ENCODE peak calls at places on chromosomes 16 and 17, in six cellular contexts. G is IMR-90; U is WERI-Rb-1; C is CD4-positive, alpha-beta memory T cell; I is lower lobe of right lung; Y is heart right ventricle. B is an unnamed sample. For H3K36me3, the result is how much of the 10 kb centered on the place peaks cover.

GRCh38 chr17:43599835-43600234 is 53.7 kb upstream of the ETV4 start:
- DNase-seq in I (no peak), C (no peak), Y (no peak), U (no peak), G (peak), B (no peak)

GRCh38 chr17:80021600-80021999 is 14.1 kb downstream of the TBC1D16 start:
- DNase-seq in I (no peak), Y (no peak), U (no peak), G (no peak), C (no peak), B (no peak)

GRCh38 chr16:4217246-4218131 is 24.4 kb downstream of the SRL start:
- DNase-seq in C (no peak), U (peak), I (no peak), Y (peak), G (peak), B (peak)

GRCh38 chr17:81396722-81397313 is 1.6 kb downstream of the BAHCC1 start:
- DNase-seq in C (peak), I (no peak), Y (no peak), G (no peak), U (peak), B (peak)

GRCh38 chr17:55228683-55229192 is 36.0 kb upstream of the HLF start:
- DNase-seq in C (no peak), Y (no peak), U (no peak), I (no peak), G (no peak), B (no peak)

GRCh38 chr17:18314059-18314730 is 599 bp downstream of the TOP3A start:
- DNase-seq in Y (no peak), I (no peak), U (no peak), C (no peak), G (peak), B (no peak)

GRCh38 chr16:19432429-19432828 is 14.7 kb downstream of the TMC5 start:
- DNase-seq in C (no peak), U (no peak), I (no peak), Y (no peak), G (no peak), B (no peak)

GRCh38 chr16:87723224-87723619 is 42.6 kb downstream of the KLHDC4 start:
- DNase-seq in I (no peak), C (no peak), Y (peak), G (peak), U (peak), B (no peak)

GRCh38 chr17:71975998-71976649 is 144.7 kb upstream of the SOX9 start:
- DNase-seq in G (peak), Y (peak), C (no peak), I (peak), U (no peak), B (peak)

GRCh38 chr17:83203073-83203471 is 123.7 kb downstream of the METRNL start:
- DNase-seq in I (peak), Y (no peak), G (peak), U (no peak), C (no peak), B (no peak)

GRCh38 chr17:63774141-63774981 is at the start of gene DDX42:
- DNase-seq in G (peak), C (no peak), Y (peak), U (peak), I (peak), B (peak)

GRCh38 chr16:83952587-83952939 is 477 bp upstream of the OSGIN1 start:
- DNase-seq in I (no peak), G (no peak), C (no peak), Y (no peak), U (no peak), B (no peak)

GRCh38 chr16:90048347-90048722 is 28.8 kb downstream of the PRDM7 start:
- DNase-seq in G (no peak), Y (no peak), C (no peak), U (no peak), I (no peak), B (no peak)

GRCh38 chr17:41813039-41813680 is 356 bp downstream of the FKBP10 start:
- DNase-seq in I (no peak), G (no peak), Y (no peak), U (no peak), C (no peak), B (no peak)

GRCh38 chr16:4465977-4466779 is 8.2 kb downstream of the NMRAL1 start:
- DNase-seq in Y (peak), G (no peak), C (peak), I (no peak), U (no peak), B (no peak)

GRCh38 chr17:52233176-52233575 is 74.7 kb upstream of the CA10 start:
- DNase-seq in C (no peak), I (no peak), G (no peak), U (no peak), Y (no peak), B (no peak)

GRCh38 chr16:89981414-89981813 is 32.9 kb downstream of the DEF8 start:
- DNase-seq in I (no peak), Y (no peak), G (no peak), U (no peak), C (no peak), B (no peak)

GRCh38 chr17:75001915-75002843 is 10.3 kb upstream of the MRPL58 start:
- DNase-seq in G (no peak), U (no peak), C (no peak), I (no peak), Y (no peak), B (peak)

GRCh38 chr17:76137351-76138233 is 3.5 kb downstream of the FOXJ1 start:
- DNase-seq in C (no peak), I (no peak), U (no peak), Y (no peak), G (no peak), B (peak)
- H3K36me3 ChIP-seq in C (under half), I (under half), U (under half), Y (under half), G (under half), B (under half)

GRCh38 chr16:56364865-56365264 is 60.5 kb downstream of the AMFR start:
- DNase-seq in Y (no peak), I (no peak), G (no peak), C (no peak), U (no peak), B (no peak)
- H3K4me3 ChIP-seq in Y (no peak), I (no peak), G (no peak), C (no peak), U (no peak), B (no peak)

GRCh38 chr16:70257391-70257790 is 5.7 kb upstream of the EXOSC6 start:
- DNase-seq in C (no peak), Y (no peak), U (no peak), G (no peak), I (no peak), B (no peak)
- H3K36me3 ChIP-seq in C (half or more), Y (half or more), U (half or more), G (half or more), I (half or more), B (half or more)

DNA sequence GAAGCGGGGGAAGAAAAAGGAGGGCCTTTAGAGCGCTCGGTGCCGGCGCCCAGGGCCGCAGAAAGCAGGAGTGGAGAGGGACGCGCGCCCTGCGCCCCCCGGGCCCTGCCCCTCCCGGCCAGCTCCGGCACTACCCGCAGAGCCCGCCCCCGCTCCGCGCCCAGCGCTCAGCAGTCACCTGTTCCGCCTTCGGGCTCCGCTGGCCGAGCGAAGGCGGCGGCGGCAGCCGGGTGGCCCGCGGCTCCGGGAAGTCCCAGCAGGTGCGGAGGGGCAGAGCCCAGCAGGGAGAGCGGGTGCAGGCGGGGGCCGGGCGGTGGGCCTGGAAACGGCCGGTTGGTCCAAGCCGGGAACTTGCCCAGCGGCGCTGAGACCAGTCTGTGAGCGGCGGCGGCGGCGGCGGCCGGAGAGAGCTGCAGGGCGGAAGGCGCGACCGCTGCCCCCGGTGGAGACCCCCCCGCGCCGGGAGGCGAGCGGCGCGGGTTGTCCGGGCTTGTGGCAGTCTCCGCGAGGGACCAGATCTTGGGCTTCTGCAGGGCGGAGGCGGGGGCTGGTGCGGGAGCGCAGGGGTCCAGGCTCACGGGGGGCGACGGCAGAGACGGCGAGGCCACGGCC is 2.2 kb downstream of the IRX3 start:
- DNase-seq in I (no peak), G (no peak), U (peak), C (no peak), Y (no peak), B (peak)
- H3K4me3 ChIP-seq in I (peak), G (no peak), U (peak), C (no peak), Y (peak), B (peak)

DNA sequence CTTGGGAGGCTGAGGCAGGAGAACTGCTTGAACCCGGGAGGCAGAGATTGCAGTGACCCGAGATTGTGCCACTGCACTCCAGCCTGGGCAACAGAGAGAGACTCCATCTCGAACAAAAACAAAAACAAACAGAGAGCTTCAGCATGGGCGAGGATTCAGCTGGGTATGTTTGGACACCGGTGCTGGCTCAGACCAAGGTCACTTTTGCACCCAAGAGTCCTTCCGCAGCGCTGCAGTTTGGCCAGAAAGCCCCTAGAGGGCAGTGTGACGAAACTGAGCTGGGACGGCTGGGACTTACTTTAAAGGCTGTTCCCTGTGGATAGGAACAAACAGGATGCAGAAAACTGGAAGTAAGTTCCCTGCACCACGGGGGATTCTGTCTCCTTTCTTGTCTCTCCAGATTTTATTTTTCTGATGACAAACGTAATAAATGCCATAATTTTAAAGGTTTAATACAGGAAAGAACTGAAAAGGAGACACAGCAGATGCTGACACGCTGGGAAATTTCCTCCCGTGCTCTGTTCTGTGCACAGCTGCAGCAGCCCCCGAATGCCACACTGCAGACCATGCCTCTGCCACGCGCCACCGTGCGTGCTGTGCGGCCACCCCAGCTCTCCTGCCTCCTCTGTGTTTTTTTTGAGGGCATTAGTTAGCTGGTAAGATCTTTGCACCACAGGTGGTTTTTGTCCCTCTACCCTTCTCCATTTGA is 25.2 kb upstream of the USP36 start:
- DNase-seq in U (peak), Y (peak), I (peak), C (peak), G (peak), B (peak)
- H3K36me3 ChIP-seq in U (half or more), Y (under half), I (under half), C (under half), G (under half), B (under half)

DNA sequence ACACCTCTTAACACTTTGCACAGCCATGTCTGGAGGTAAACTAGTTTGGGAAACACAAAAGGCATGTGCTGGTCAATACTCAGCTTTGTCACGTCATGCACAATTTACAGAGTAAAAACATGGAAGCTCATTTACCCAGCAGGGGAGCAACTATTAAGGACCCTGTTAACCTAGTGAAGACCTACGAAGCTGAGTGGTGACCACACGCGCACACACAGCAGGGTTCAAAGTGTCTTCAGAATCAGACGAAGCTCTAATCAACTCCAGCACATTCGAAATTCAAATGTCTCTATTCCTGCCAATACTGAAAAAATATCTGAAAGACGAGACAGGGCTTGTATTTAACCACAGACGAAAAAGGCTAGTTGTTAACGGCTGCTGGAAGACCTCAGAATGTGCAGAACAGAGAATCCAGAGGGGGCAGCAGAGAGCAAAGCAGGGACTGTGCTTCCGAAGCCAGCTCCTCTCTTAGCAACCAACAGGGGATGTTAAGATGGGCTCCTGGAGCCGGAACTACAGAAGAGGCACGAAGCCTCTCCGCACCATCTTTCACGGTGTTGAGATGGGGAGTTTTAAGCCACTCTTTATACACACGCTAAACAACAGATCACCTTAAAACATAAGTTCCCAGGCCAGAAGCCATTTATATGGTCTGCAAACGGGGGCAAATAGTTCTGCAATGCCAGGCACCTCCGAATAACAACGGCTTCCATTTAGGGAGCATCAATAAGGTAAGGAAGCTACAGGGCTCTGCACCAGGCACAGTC is 45.7 kb downstream of the CMTM4 start:
- DNase-seq in Y (peak), I (peak), G (peak), C (peak), U (peak), B (peak)
- H3K4me3 ChIP-seq in Y (peak), I (no peak), G (peak), C (peak), U (peak), B (no peak)